ENCODE peak calls at places on chromosome X, in five cellular contexts. R is GM12878, N is HepG2, M is H1, H is K562. A is an unnamed sample.

GRCh38 chrX:119013146-119013545 is 38.7 kb downstream of the LONRF3 start:
- DNase-seq in R (no peak), N (no peak), M (no peak), H (no peak), A (no peak)

GRCh38 chrX:120262781-120263719 is 12.4 kb downstream of the ZBTB33 start:
- DNase-seq in R (no peak), N (no peak), M (no peak), H (no peak), A (no peak)

GRCh38 chrX:132576945-132577344 is 88.1 kb upstream of the MBNL3 start:
- DNase-seq in R (no peak), N (no peak), M (no peak), H (no peak), A (no peak)

GRCh38 chrX:17372052-17372451 is 2.9 kb upstream of the NHS start:
- DNase-seq in R (no peak), N (no peak), M (no peak), H (no peak), A (no peak)

GRCh38 chrX:72381439-72382198 is 75.9 kb upstream of the CITED1 start:
- DNase-seq in R (no peak), N (peak; percentile 70), M (no peak), H (no peak), A (no peak)

GRCh38 chrX:17596051-17596450 is 141.2 kb upstream of the SCML1 start:
- DNase-seq in R (no peak), N (no peak), M (no peak), H (no peak), A (no peak)

GRCh38 chrX:134374910-134375309 is 85.1 kb upstream of the HPRT1 start:
- DNase-seq in R (no peak), N (no peak), M (no peak), H (no peak), A (no peak)

GRCh38 chrX:55135171-55135570 is 46.4 kb downstream of the PAGE2 start:
- DNase-seq in R (no peak), N (peak; percentile 39), M (no peak), H (peak; percentile 26), A (peak; percentile 2)

GRCh38 chrX:97374266-97374665 is 490.6 kb downstream of the RPA4 start:
- DNase-seq in R (no peak), N (no peak), M (no peak), H (no peak), A (no peak)

GRCh38 chrX:97367149-97367548 is 483.4 kb downstream of the RPA4 start:
- DNase-seq in R (no peak), N (no peak), M (no peak), H (no peak), A (no peak)

GRCh38 chrX:97366246-97366645 is 482.5 kb downstream of the RPA4 start:
- DNase-seq in R (no peak), N (no peak), M (no peak), H (no peak), A (no peak)

GRCh38 chrX:97372006-97372766 is 488.5 kb downstream of the RPA4 start:
- DNase-seq in R (no peak), N (no peak), M (no peak), H (no peak), A (no peak)
- H3K27ac ChIP-seq in R (no peak overlapping the region), N (no peak overlapping the region), M (no peak overlapping the region), H (no peak overlapping the region), A (no peak overlapping the region)

GRCh38 chrX:24054182-24055042 is at the start of gene EIF2S3:
- DNase-seq in R (peak; percentile 88), N (peak; percentile 91), M (peak; percentile 61), H (peak; percentile 85), A (peak; percentile 92)
- H3K4me3 ChIP-seq in R (peak within 1 kb of the TSS; percentile 72), N (no peak within 1 kb of the TSS), M (peak within 1 kb of the TSS; percentile 85), H (no peak within 1 kb of the TSS), A (no peak within 1 kb of the TSS)

GRCh38 chrX:23008431-23009099 is 8.8 kb downstream of the DDX53 start:
- DNase-seq in R (no peak), N (peak; percentile 1), M (no peak), H (no peak), A (peak; percentile 6)
- TF ChIP-seq SRF in R (no peak), N (no peak), M (no peak), H (no peak), A (no peak)

DNA sequence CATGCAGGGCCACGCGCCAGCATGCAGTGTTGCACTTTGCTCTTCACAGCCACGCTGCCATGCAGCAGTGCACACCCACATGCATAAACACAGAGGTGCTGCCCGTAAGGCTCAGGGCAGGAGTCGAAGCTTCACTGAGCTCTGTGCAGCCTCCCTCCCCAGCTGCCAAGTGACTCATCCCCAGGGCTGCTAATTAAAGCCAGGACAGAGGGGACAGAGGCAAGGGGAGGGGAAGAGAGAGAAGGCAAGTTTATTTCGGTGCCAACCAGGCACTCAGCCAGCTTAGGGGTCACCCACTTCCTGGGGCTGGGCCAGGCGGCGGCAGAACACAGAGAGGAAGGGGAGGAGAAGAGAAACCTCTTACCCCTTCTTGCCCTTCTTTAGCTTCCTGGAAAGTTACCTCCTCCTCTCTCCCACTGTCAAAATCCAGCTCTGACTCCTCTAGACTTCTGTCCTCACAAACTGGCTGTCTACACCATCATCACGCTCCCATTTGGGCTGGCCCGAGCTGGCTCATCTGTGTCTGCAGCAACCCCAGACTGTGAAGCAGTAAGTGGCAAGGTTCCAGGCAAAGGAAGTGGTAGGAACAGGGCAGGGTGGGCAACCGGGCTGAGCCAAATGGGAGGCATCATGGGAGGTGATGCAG is 6.2 kb upstream of the IQSEC2 start:
- DNase-seq in R (peak; percentile 11), N (no peak), M (no peak), H (no peak), A (peak; percentile 22)
- H3K27ac ChIP-seq in R (no peak overlapping the region), N (no peak overlapping the region), M (no peak overlapping the region), H (no peak overlapping the region), A (peak overlapping the region; percentile 46)

GRCh38 chrX:11754958-11755645 is 2.9 kb upstream of the MSL3 start:
- DNase-seq in R (no peak), N (no peak), M (no peak), H (no peak), A (no peak)

GRCh38 chrX:11755724-11756123 is 2.3 kb upstream of the MSL3 start:
- DNase-seq in R (no peak), N (peak; percentile 88), M (no peak), H (no peak), A (no peak)

GRCh38 chrX:11757397-11757728 is 674 bp upstream of the MSL3 start:
- DNase-seq in R (no peak), N (no peak), M (no peak), H (no peak), A (no peak)

GRCh38 chrX:11757729-11758399 is at the start of gene MSL3:
- DNase-seq in R (no peak), N (no peak), M (no peak), H (peak; percentile 89), A (no peak)

GRCh38 chrX:11756354-11757318 is 1.4 kb upstream of the MSL3 start:
- DNase-seq in R (no peak), N (no peak), M (no peak), H (no peak), A (no peak)
- H3K4me3 ChIP-seq in R (peak overlapping the region; percentile 46), N (no peak overlapping the region), M (no peak overlapping the region), H (no peak overlapping the region), A (no peak overlapping the region)

DNA sequence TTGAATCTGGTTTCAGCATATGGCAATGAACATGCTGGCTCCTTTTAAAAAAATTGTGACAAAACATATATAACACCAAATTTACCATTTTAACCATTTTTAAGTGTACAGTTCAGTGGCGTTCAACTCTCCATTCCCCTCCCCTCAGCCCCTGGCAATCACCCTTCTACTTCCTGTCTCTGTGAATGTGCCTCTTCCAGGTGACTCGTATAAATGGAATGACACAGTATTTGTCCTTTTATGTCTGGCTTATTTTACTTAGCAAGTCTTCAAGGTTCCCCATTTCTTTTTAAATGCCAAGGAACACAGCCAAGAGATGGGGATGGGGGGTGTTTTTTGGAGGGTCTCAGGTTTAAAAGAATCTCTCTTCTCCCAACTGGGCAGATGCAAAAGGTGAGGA is 35.4 kb upstream of the BCLAF3 start:
- DNase-seq in R (no peak), N (peak; percentile 50), M (no peak), H (no peak), A (no peak)
- TF ChIP-seq SRF in R (no peak), N (no peak), M (no peak), H (no peak), A (no peak)

DNA sequence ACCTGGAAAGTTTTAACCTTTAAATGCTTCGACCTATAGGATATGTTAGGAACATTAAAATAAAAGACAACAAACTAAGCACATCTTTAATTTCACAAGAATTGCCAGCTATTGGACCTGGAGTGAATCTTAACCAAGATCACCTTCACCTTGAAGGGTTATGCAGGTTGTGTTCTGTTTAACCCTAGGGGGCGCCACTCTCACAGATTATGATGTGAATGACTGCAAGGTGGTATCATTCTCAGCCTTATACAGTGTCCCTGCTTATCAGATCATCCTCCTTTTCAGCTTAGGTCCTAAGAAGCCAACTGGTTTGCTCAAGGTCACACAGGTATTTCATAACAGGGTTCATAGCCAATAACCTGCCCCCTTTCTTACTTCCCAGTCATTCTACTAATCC is 23.5 kb downstream of the INTS6L start:
- DNase-seq in R (no peak), N (no peak), M (no peak), H (no peak), A (no peak)
- H3K27ac ChIP-seq in R (no peak overlapping the region), N (no peak overlapping the region), M (no peak overlapping the region), H (no peak overlapping the region), A (no peak overlapping the region)

GRCh38 chrX:68894142-68894512 is 65.3 kb downstream of the EFNB1 start:
- DNase-seq in R (no peak), N (no peak), M (no peak), H (no peak), A (no peak)
- H3K4me3 ChIP-seq in R (no peak overlapping the region), N (no peak overlapping the region), M (peak overlapping the region; percentile 3), H (no peak overlapping the region), A (no peak overlapping the region)

GRCh38 chrX:10126834-10127233 is 29.9 kb upstream of the CLCN4 start:
- DNase-seq in R (no peak), N (no peak), M (no peak), H (no peak), A (no peak)
- TF ChIP-seq SRF in R (no peak), N (no peak), M (no peak), H (no peak), A (no peak)